ENCODE peak calls at places on chromosomes 1 and 21, in five cellular contexts. One of them, this sample, is unnamed.

GRCh38 chr1:121440993-121441392 is 256.2 kb downstream of the SRGAP2C start:
- DNase-seq in Caki2: no peak
- DNase-seq in NCI-H1436 treated with DMSO at 0.1 percent for 48 hours: no peak
- DNase-seq in NCI-H2171: no peak
- DNase-seq in renal cortical epithelial cell: no peak
- DNase-seq in this sample: no peak

GRCh38 chr1:204377800-204378608 is 18.3 kb upstream of the PLEKHA6 start:
- DNase-seq in Caki2: peak; percentile 79
- DNase-seq in NCI-H1436 treated with DMSO at 0.1 percent for 48 hours: peak; percentile 30
- DNase-seq in NCI-H2171: no peak
- DNase-seq in renal cortical epithelial cell: peak; percentile 76
- DNase-seq in this sample: peak; percentile 35

GRCh38 chr21:36204980-36205379 is 48.4 kb downstream of the DOP1B start:
- DNase-seq in Caki2: no peak
- DNase-seq in NCI-H1436 treated with DMSO at 0.1 percent for 48 hours: no peak
- DNase-seq in NCI-H2171: no peak
- DNase-seq in renal cortical epithelial cell: no peak
- DNase-seq in this sample: no peak

GRCh38 chr1:78591971-78592370 is 28.3 kb upstream of the IFI44L start:
- DNase-seq in Caki2: no peak
- DNase-seq in NCI-H1436 treated with DMSO at 0.1 percent for 48 hours: no peak
- DNase-seq in NCI-H2171: no peak
- DNase-seq in renal cortical epithelial cell: no peak
- DNase-seq in this sample: no peak

GRCh38 chr1:6805004-6805416 is 19.8 kb downstream of the CAMTA1 start:
- DNase-seq in Caki2: no peak
- DNase-seq in NCI-H1436 treated with DMSO at 0.1 percent for 48 hours: no peak
- DNase-seq in NCI-H2171: no peak
- DNase-seq in renal cortical epithelial cell: no peak
- DNase-seq in this sample: no peak

GRCh38 chr1:198373376-198373775 is 167.1 kb downstream of the ATP6V1G3 start:
- DNase-seq in Caki2: no peak
- DNase-seq in NCI-H1436 treated with DMSO at 0.1 percent for 48 hours: no peak
- DNase-seq in NCI-H2171: no peak
- DNase-seq in renal cortical epithelial cell: no peak
- DNase-seq in this sample: no peak

GRCh38 chr1:30399026-30399425 is 324.4 kb downstream of the MATN1 start:
- DNase-seq in Caki2: no peak
- DNase-seq in NCI-H1436 treated with DMSO at 0.1 percent for 48 hours: no peak
- DNase-seq in NCI-H2171: no peak
- DNase-seq in renal cortical epithelial cell: no peak
- DNase-seq in this sample: no peak

GRCh38 chr1:153776352-153776751 is 1.1 kb downstream of the SLC27A3 start:
- DNase-seq in Caki2: no peak
- DNase-seq in NCI-H1436 treated with DMSO at 0.1 percent for 48 hours: no peak
- DNase-seq in NCI-H2171: no peak
- DNase-seq in renal cortical epithelial cell: no peak
- DNase-seq in this sample: no peak

GRCh38 chr1:113874017-113874879 is 2.7 kb upstream of the PTPN22 start:
- DNase-seq in Caki2: no peak
- DNase-seq in NCI-H1436 treated with DMSO at 0.1 percent for 48 hours: no peak
- DNase-seq in NCI-H2171: no peak
- DNase-seq in renal cortical epithelial cell: peak; percentile 88
- DNase-seq in this sample: no peak

GRCh38 chr1:4027492-4028138 is 127.5 kb upstream of the C1orf174 start:
- DNase-seq in Caki2: no peak
- DNase-seq in NCI-H1436 treated with DMSO at 0.1 percent for 48 hours: no peak
- DNase-seq in NCI-H2171: no peak
- DNase-seq in renal cortical epithelial cell: no peak
- DNase-seq in this sample: no peak

GRCh38 chr1:230031131-230031530 is 35.9 kb upstream of the GALNT2 start:
- DNase-seq in Caki2: no peak
- DNase-seq in NCI-H1436 treated with DMSO at 0.1 percent for 48 hours: no peak
- DNase-seq in NCI-H2171: no peak
- DNase-seq in renal cortical epithelial cell: peak; percentile 45
- DNase-seq in this sample: no peak

GRCh38 chr1:91706140-91706957 is 179.6 kb downstream of the TGFBR3 start:
- DNase-seq in Caki2: no peak
- DNase-seq in NCI-H1436 treated with DMSO at 0.1 percent for 48 hours: no peak
- DNase-seq in NCI-H2171: no peak
- DNase-seq in renal cortical epithelial cell: no peak
- DNase-seq in this sample: no peak

GRCh38 chr21:33403128-33403785 is at the start of gene IFNGR2:
- DNase-seq in Caki2: no peak
- DNase-seq in NCI-H1436 treated with DMSO at 0.1 percent for 48 hours: no peak
- DNase-seq in NCI-H2171: peak; percentile 22
- DNase-seq in renal cortical epithelial cell: no peak
- DNase-seq in this sample: no peak

GRCh38 chr1:236489710-236490377 is 33.9 kb upstream of the LGALS8 start:
- DNase-seq in Caki2: peak; percentile 37
- DNase-seq in NCI-H1436 treated with DMSO at 0.1 percent for 48 hours: no peak
- DNase-seq in NCI-H2171: peak; percentile 10
- DNase-seq in renal cortical epithelial cell: peak; percentile 53
- DNase-seq in this sample: no peak

GRCh38 chr21:35005825-35006224 is 43.3 kb downstream of the RUNX1 start:
- DNase-seq in Caki2: no peak
- DNase-seq in NCI-H1436 treated with DMSO at 0.1 percent for 48 hours: no peak
- DNase-seq in NCI-H2171: no peak
- DNase-seq in renal cortical epithelial cell: no peak
- DNase-seq in this sample: no peak

GRCh38 chr1:99397029-99397428 is 132.7 kb downstream of the PLPPR4 start:
- DNase-seq in Caki2: no peak
- DNase-seq in NCI-H1436 treated with DMSO at 0.1 percent for 48 hours: no peak
- DNase-seq in NCI-H2171: no peak
- DNase-seq in renal cortical epithelial cell: peak; percentile 3
- DNase-seq in this sample: no peak

GRCh38 chr1:154115180-154115579 is 39.7 kb downstream of the NUP210L start:
- DNase-seq in Caki2: no peak
- DNase-seq in NCI-H1436 treated with DMSO at 0.1 percent for 48 hours: no peak
- DNase-seq in NCI-H2171: no peak
- DNase-seq in renal cortical epithelial cell: peak; percentile 19
- DNase-seq in this sample: no peak

GRCh38 chr1:51673279-51673678 is 56.4 kb downstream of the OSBPL9 start:
- DNase-seq in Caki2: no peak
- DNase-seq in NCI-H1436 treated with DMSO at 0.1 percent for 48 hours: no peak
- DNase-seq in NCI-H2171: no peak
- DNase-seq in renal cortical epithelial cell: no peak
- DNase-seq in this sample: no peak

GRCh38 chr1:205631010-205631726 is 643 bp downstream of the ELK4 start:
- DNase-seq in Caki2: peak; percentile 90
- DNase-seq in NCI-H1436 treated with DMSO at 0.1 percent for 48 hours: peak; percentile 67
- DNase-seq in NCI-H2171: peak; percentile 76
- DNase-seq in renal cortical epithelial cell: peak; percentile 72
- DNase-seq in this sample: peak; percentile 40

This sample was measured in NCI-H1417 treated with DMSO at 0.1 percent for 48 hours.